ENCODE peak calls at places on chromosomes 5 and 9, in nine cellular contexts. One of them, this sample, is unnamed.
A peak's percentile ranks its signal among the peaks of the same experiment; 100 is the strongest.

GRCh38 chr5:113061851-113062631 is 85.4 kb downstream of the DCP2 start:
- DNase-seq in psoas muscle: no peak
- DNase-seq in adrenal gland: no peak
- DNase-seq in ascending aorta: no peak
- DNase-seq in fibroblast of mammary gland: peak; percentile 77
- DNase-seq in fibroblast of pulmonary artery: peak; percentile 56
- DNase-seq in IMR-90: peak; percentile 85
- DNase-seq in spleen: no peak
- DNase-seq in left ventricle myocardium inferior: no peak
- DNase-seq in this sample: no peak

GRCh38 chr5:146103594-146103993 is 1.8 kb downstream of the PLAC8L1 start:
- DNase-seq in psoas muscle: no peak
- DNase-seq in adrenal gland: no peak
- DNase-seq in ascending aorta: no peak
- DNase-seq in fibroblast of mammary gland: peak; percentile 8
- DNase-seq in fibroblast of pulmonary artery: peak; percentile 25
- DNase-seq in IMR-90: no peak
- DNase-seq in spleen: no peak
- DNase-seq in left ventricle myocardium inferior: no peak
- DNase-seq in this sample: no peak

GRCh38 chr9:72464819-72465218 is 56.6 kb upstream of the TMC1 start:
- DNase-seq in psoas muscle: no peak
- DNase-seq in adrenal gland: no peak
- DNase-seq in ascending aorta: no peak
- DNase-seq in fibroblast of mammary gland: no peak
- DNase-seq in fibroblast of pulmonary artery: no peak
- DNase-seq in IMR-90: no peak
- DNase-seq in spleen: no peak
- DNase-seq in left ventricle myocardium inferior: no peak
- DNase-seq in this sample: peak; percentile 85

GRCh38 chr5:81513982-81514381 is 120.0 kb upstream of the ACOT12 start:
- DNase-seq in psoas muscle: no peak
- DNase-seq in adrenal gland: no peak
- DNase-seq in ascending aorta: no peak
- DNase-seq in fibroblast of mammary gland: peak; percentile 18
- DNase-seq in fibroblast of pulmonary artery: peak; percentile 31
- DNase-seq in IMR-90: peak; percentile 10
- DNase-seq in spleen: no peak
- DNase-seq in left ventricle myocardium inferior: no peak
- DNase-seq in this sample: peak; percentile 30

GRCh38 chr9:36276840-36277239 is 18.6 kb upstream of the GNE start:
- DNase-seq in psoas muscle: no peak
- DNase-seq in adrenal gland: no peak
- DNase-seq in ascending aorta: no peak
- DNase-seq in fibroblast of mammary gland: peak; percentile 74
- DNase-seq in fibroblast of pulmonary artery: peak; percentile 79
- DNase-seq in IMR-90: peak; percentile 90
- DNase-seq in spleen: no peak
- DNase-seq in left ventricle myocardium inferior: no peak
- DNase-seq in this sample: peak; percentile 88

GRCh38 chr9:107039546-107039945 is 176.6 kb downstream of the ZNF462 start:
- DNase-seq in psoas muscle: no peak
- DNase-seq in adrenal gland: no peak
- DNase-seq in ascending aorta: no peak
- DNase-seq in fibroblast of mammary gland: peak; percentile 80
- DNase-seq in fibroblast of pulmonary artery: peak; percentile 52
- DNase-seq in IMR-90: peak; percentile 45
- DNase-seq in spleen: no peak
- DNase-seq in left ventricle myocardium inferior: no peak
- DNase-seq in this sample: no peak

GRCh38 chr5:73446631-73447233 is 1.8 kb downstream of the FOXD1 start:
- DNase-seq in psoas muscle: peak; percentile 15
- DNase-seq in adrenal gland: no peak
- DNase-seq in ascending aorta: no peak
- DNase-seq in fibroblast of mammary gland: no peak
- DNase-seq in fibroblast of pulmonary artery: no peak
- DNase-seq in IMR-90: no peak
- DNase-seq in spleen: no peak
- DNase-seq in left ventricle myocardium inferior: no peak
- DNase-seq in this sample: no peak

GRCh38 chr9:129275626-129276247 is 97.7 kb upstream of the IER5L start:
- DNase-seq in psoas muscle: no peak
- DNase-seq in adrenal gland: no peak
- DNase-seq in ascending aorta: no peak
- DNase-seq in fibroblast of mammary gland: no peak
- DNase-seq in fibroblast of pulmonary artery: peak; percentile 11
- DNase-seq in IMR-90: peak; percentile 11
- DNase-seq in spleen: peak; percentile 37
- DNase-seq in left ventricle myocardium inferior: no peak
- DNase-seq in this sample: no peak

GRCh38 chr5:177232761-177233160 is 70.8 kb downstream of the RAB24 start:
- DNase-seq in psoas muscle: no peak
- DNase-seq in adrenal gland: no peak
- DNase-seq in ascending aorta: no peak
- DNase-seq in fibroblast of mammary gland: peak; percentile 66
- DNase-seq in fibroblast of pulmonary artery: no peak
- DNase-seq in IMR-90: peak; percentile 72
- DNase-seq in spleen: no peak
- DNase-seq in left ventricle myocardium inferior: no peak
- DNase-seq in this sample: no peak

GRCh38 chr5:137283801-137284200 is 215.3 kb downstream of the SPOCK1 start:
- DNase-seq in psoas muscle: no peak
- DNase-seq in adrenal gland: no peak
- DNase-seq in ascending aorta: no peak
- DNase-seq in fibroblast of mammary gland: no peak
- DNase-seq in fibroblast of pulmonary artery: no peak
- DNase-seq in IMR-90: no peak
- DNase-seq in spleen: no peak
- DNase-seq in left ventricle myocardium inferior: no peak
- DNase-seq in this sample: no peak

GRCh38 chr5:612498-613424 is 621 bp downstream of the CEP72 start:
- DNase-seq in psoas muscle: no peak
- DNase-seq in adrenal gland: no peak
- DNase-seq in ascending aorta: no peak
- DNase-seq in fibroblast of mammary gland: peak; percentile 12
- DNase-seq in fibroblast of pulmonary artery: no peak
- DNase-seq in IMR-90: no peak
- DNase-seq in spleen: peak; percentile 49
- DNase-seq in left ventricle myocardium inferior: no peak
- DNase-seq in this sample: peak; percentile 14

GRCh38 chr9:136015656-136016055 is 54.5 kb upstream of the UBAC1 start:
- DNase-seq in psoas muscle: no peak
- DNase-seq in adrenal gland: peak; percentile 4
- DNase-seq in ascending aorta: no peak
- DNase-seq in fibroblast of mammary gland: no peak
- DNase-seq in fibroblast of pulmonary artery: no peak
- DNase-seq in IMR-90: no peak
- DNase-seq in spleen: peak; percentile 59
- DNase-seq in left ventricle myocardium inferior: peak; percentile 12
- DNase-seq in this sample: no peak

GRCh38 chr9:111805841-111806241 is 11.1 kb upstream of the SHOC1 start:
- DNase-seq in psoas muscle: no peak
- DNase-seq in adrenal gland: no peak
- DNase-seq in ascending aorta: no peak
- DNase-seq in fibroblast of mammary gland: peak; percentile 82
- DNase-seq in fibroblast of pulmonary artery: peak; percentile 92
- DNase-seq in IMR-90: peak; percentile 75
- DNase-seq in spleen: no peak
- DNase-seq in left ventricle myocardium inferior: no peak
- DNase-seq in this sample: peak; percentile 92

GRCh38 chr9:18504707-18505106 is 30.8 kb downstream of the ADAMTSL1 start:
- DNase-seq in psoas muscle: no peak
- DNase-seq in adrenal gland: no peak
- DNase-seq in ascending aorta: no peak
- DNase-seq in fibroblast of mammary gland: no peak
- DNase-seq in fibroblast of pulmonary artery: no peak
- DNase-seq in IMR-90: no peak
- DNase-seq in spleen: peak; percentile 68
- DNase-seq in left ventricle myocardium inferior: no peak
- DNase-seq in this sample: no peak

GRCh38 chr5:162209005-162209605 is 141.5 kb downstream of the GABRG2 start:
- DNase-seq in psoas muscle: no peak
- DNase-seq in adrenal gland: peak; percentile 40
- DNase-seq in ascending aorta: no peak
- DNase-seq in fibroblast of mammary gland: no peak
- DNase-seq in fibroblast of pulmonary artery: no peak
- DNase-seq in IMR-90: no peak
- DNase-seq in spleen: no peak
- DNase-seq in left ventricle myocardium inferior: no peak
- DNase-seq in this sample: no peak

GRCh38 chr9:129763235-129763917 is 10.5 kb upstream of the PTGES start:
- DNase-seq in psoas muscle: no peak
- DNase-seq in adrenal gland: no peak
- DNase-seq in ascending aorta: no peak
- DNase-seq in fibroblast of mammary gland: peak; percentile 94
- DNase-seq in fibroblast of pulmonary artery: peak; percentile 90
- DNase-seq in IMR-90: peak; percentile 80
- DNase-seq in spleen: no peak
- DNase-seq in left ventricle myocardium inferior: peak; percentile 19
- DNase-seq in this sample: no peak

GRCh38 chr5:100901851-100902341 is 1.2 kb downstream of the ST8SIA4 start:
- DNase-seq in psoas muscle: no peak
- DNase-seq in adrenal gland: peak; percentile 22
- DNase-seq in ascending aorta: peak; percentile 8
- DNase-seq in fibroblast of mammary gland: no peak
- DNase-seq in fibroblast of pulmonary artery: peak; percentile 53
- DNase-seq in IMR-90: no peak
- DNase-seq in spleen: peak; percentile 79
- DNase-seq in left ventricle myocardium inferior: no peak
- DNase-seq in this sample: peak; percentile 86

GRCh38 chr5:108639356-108639755 is 108.3 kb upstream of the FER start:
- DNase-seq in psoas muscle: no peak
- DNase-seq in adrenal gland: no peak
- DNase-seq in ascending aorta: no peak
- DNase-seq in fibroblast of mammary gland: no peak
- DNase-seq in fibroblast of pulmonary artery: peak; percentile 19
- DNase-seq in IMR-90: no peak
- DNase-seq in spleen: no peak
- DNase-seq in left ventricle myocardium inferior: no peak
- DNase-seq in this sample: no peak

DNA sequence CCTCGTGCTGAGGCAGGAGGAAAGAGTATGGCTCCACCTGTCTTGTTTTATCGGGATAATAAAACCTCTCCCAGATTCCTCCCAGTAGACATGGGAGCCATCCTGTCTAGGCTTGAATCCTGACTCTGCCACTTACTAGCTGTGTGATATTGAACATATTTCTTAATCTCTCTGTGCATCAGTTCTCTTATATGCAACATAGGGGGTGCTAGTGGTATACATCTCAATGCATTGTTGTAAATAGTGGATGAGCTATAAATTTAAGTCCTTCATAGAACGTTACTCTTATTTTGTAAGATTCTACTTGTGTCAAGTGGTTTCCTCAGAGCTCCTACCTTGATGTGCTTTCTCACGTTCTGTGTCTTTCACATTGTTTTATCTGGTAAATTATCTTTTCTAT is 417.7 kb upstream of the POU5F2 start:
- DNase-seq in psoas muscle: no peak
- DNase-seq in adrenal gland: no peak
- DNase-seq in ascending aorta: no peak
- DNase-seq in fibroblast of mammary gland: no peak
- DNase-seq in fibroblast of pulmonary artery: no peak
- DNase-seq in IMR-90: no peak
- DNase-seq in spleen: no peak
- DNase-seq in left ventricle myocardium inferior: no peak
- DNase-seq in this sample: no peak
- TF ChIP-seq CTCF in psoas muscle: no peak
- TF ChIP-seq CTCF in adrenal gland: no peak
- TF ChIP-seq CTCF in ascending aorta: no peak
- TF ChIP-seq CTCF in fibroblast of mammary gland: peak; percentile 18
- TF ChIP-seq CTCF in fibroblast of pulmonary artery: no peak
- TF ChIP-seq CTCF in IMR-90: peak; percentile 29
- TF ChIP-seq CTCF in spleen: no peak
- TF ChIP-seq CTCF in left ventricle myocardium inferior: no peak
- TF ChIP-seq CTCF in this sample: no peak

DNA sequence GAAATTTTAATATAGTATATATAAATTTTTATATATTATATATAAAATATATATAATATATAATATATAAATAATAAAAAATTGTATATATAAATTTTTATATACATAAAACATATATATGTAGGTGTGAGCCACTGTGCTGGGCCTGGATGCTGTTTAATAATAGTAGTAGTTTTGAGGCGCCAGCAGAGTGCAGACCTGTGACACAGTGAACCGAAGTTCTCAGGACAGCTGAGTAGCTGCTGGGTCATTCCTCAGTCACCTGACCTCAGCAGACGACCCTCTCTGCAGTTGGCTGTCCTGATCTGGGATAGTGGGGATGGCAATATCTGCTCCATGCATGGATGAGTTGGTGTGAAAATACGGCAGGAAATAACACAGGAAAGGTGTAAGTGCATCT is 3.3 kb upstream of the SNX18 start:
- DNase-seq in psoas muscle: no peak
- DNase-seq in adrenal gland: no peak
- DNase-seq in ascending aorta: no peak
- DNase-seq in fibroblast of mammary gland: peak; percentile 45
- DNase-seq in fibroblast of pulmonary artery: no peak
- DNase-seq in IMR-90: no peak
- DNase-seq in spleen: no peak
- DNase-seq in left ventricle myocardium inferior: no peak
- DNase-seq in this sample: no peak
- H3K4me3 ChIP-seq in psoas muscle: no peak overlapping the region
- H3K4me3 ChIP-seq in adrenal gland: no peak overlapping the region
- H3K4me3 ChIP-seq in ascending aorta: no peak overlapping the region
- H3K4me3 ChIP-seq in fibroblast of mammary gland: no peak overlapping the region
- H3K4me3 ChIP-seq in fibroblast of pulmonary artery: no peak overlapping the region
- H3K4me3 ChIP-seq in IMR-90: no peak overlapping the region
- H3K4me3 ChIP-seq in spleen: no peak overlapping the region
- H3K4me3 ChIP-seq in left ventricle myocardium inferior: no peak overlapping the region
- H3K4me3 ChIP-seq in this sample: no peak overlapping the region

GRCh38 chr5:120298981-120299380 is 165.1 kb upstream of the PRR16 start:
- DNase-seq in psoas muscle: no peak
- DNase-seq in adrenal gland: no peak
- DNase-seq in ascending aorta: no peak
- DNase-seq in fibroblast of mammary gland: peak; percentile 49
- DNase-seq in fibroblast of pulmonary artery: no peak
- DNase-seq in IMR-90: no peak
- DNase-seq in spleen: no peak
- DNase-seq in left ventricle myocardium inferior: no peak
- DNase-seq in this sample: no peak
- TF ChIP-seq CTCF in psoas muscle: no peak
- TF ChIP-seq CTCF in adrenal gland: no peak
- TF ChIP-seq CTCF in ascending aorta: no peak
- TF ChIP-seq CTCF in fibroblast of mammary gland: no peak
- TF ChIP-seq CTCF in fibroblast of pulmonary artery: no peak
- TF ChIP-seq CTCF in IMR-90: no peak
- TF ChIP-seq CTCF in spleen: no peak
- TF ChIP-seq CTCF in left ventricle myocardium inferior: no peak
- TF ChIP-seq CTCF in this sample: no peak

DNA sequence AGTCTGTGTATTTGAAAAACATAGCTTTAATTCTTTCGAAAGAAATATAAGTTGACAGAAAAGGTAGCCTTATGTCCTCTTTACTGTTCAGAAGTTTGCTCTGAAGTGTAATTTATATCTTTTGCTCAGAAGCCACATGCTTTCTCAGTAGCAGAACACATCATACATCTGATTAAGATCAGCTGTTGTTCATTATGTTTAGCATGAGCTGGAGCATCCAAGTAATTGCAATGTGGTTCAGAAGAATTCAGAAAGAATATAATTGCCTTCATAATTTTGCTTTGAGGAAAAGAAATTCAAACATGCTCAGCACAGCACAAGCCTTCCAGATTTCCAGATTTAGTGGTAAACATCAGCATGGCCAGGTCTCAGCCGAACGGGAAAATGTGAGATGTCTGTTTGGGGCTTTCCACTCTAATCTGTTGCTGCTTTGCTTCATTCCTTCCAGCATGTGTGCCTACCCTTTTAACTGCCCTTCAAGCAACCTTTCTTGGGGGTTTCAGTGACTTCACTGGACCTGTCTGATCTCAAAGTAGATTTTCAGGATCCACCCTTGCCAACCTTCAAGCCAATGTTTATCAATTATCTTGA is 66.0 kb downstream of the ITGA1 start:
- DNase-seq in psoas muscle: no peak
- DNase-seq in adrenal gland: no peak
- DNase-seq in ascending aorta: no peak
- DNase-seq in fibroblast of mammary gland: no peak
- DNase-seq in fibroblast of pulmonary artery: no peak
- DNase-seq in IMR-90: peak; percentile 53
- DNase-seq in spleen: no peak
- DNase-seq in left ventricle myocardium inferior: no peak
- DNase-seq in this sample: no peak
- H3K4me3 ChIP-seq in psoas muscle: no peak overlapping the region
- H3K4me3 ChIP-seq in adrenal gland: no peak overlapping the region
- H3K4me3 ChIP-seq in ascending aorta: no peak overlapping the region
- H3K4me3 ChIP-seq in fibroblast of mammary gland: no peak overlapping the region
- H3K4me3 ChIP-seq in fibroblast of pulmonary artery: no peak overlapping the region
- H3K4me3 ChIP-seq in IMR-90: no peak overlapping the region
- H3K4me3 ChIP-seq in spleen: no peak overlapping the region
- H3K4me3 ChIP-seq in left ventricle myocardium inferior: no peak overlapping the region
- H3K4me3 ChIP-seq in this sample: no peak overlapping the region

This sample was measured in endothelial cell of umbilical vein.